ENCODE peak calls at places on chromosomes 12 and 14, in five cellular contexts. J, W, I, B and E are unnamed samples.
A peak's percentile ranks its signal among the peaks of the same experiment; 100 is the strongest.

GRCh38 chr12:21334771-21335325 is at the start of gene SLCO1A2:
- DNase-seq in I (no peak), B (no peak), J (no peak), W (no peak), E (no peak)

GRCh38 chr12:27573972-27574371 is 50.0 kb downstream of the PPFIBP1 start:
- DNase-seq in B (peak; percentile 99), I (peak; percentile 88), W (peak; percentile 98), J (no peak), E (peak; percentile 93)

GRCh38 chr12:26608706-26609105 is 224.3 kb downstream of the ITPR2 start:
- DNase-seq in I (no peak), J (no peak), B (no peak), W (no peak), E (no peak)

GRCh38 chr14:58899317-58899713 is 261.6 kb downstream of the DACT1 start:
- DNase-seq in I (peak; percentile 83), B (peak; percentile 74), J (no peak), W (peak; percentile 67), E (peak; percentile 87)

GRCh38 chr14:80275208-80275850 is 64.0 kb upstream of the DIO2 start:
- DNase-seq in W (peak; percentile 5), B (no peak), J (no peak), I (peak; percentile 14), E (peak; percentile 70)

GRCh38 chr12:93824514-93825500 is 147.6 kb downstream of the CRADD start:
- DNase-seq in B (no peak), W (peak; percentile 47), J (peak; percentile 50), I (no peak), E (no peak)

GRCh38 chr12:113766880-113767878 is 198.9 kb downstream of the RBM19 start:
- DNase-seq in W (peak; percentile 81), B (peak; percentile 91), I (peak; percentile 36), J (no peak), E (peak; percentile 73)

GRCh38 chr14:81275305-81275950 is 54.7 kb upstream of the GTF2A1 start:
- DNase-seq in I (no peak), J (no peak), W (no peak), B (no peak), E (no peak)

GRCh38 chr14:73616831-73617230 is 4.5 kb downstream of the ACOT6 start:
- DNase-seq in I (no peak), W (no peak), J (no peak), B (no peak), E (no peak)

GRCh38 chr14:34199585-34199984 is 248.7 kb upstream of the EGLN3 start:
- DNase-seq in B (no peak), I (peak; percentile 2), J (no peak), W (peak; percentile 71), E (peak; percentile 7)

GRCh38 chr12:62163368-62163767 is 96.8 kb upstream of the USP15 start:
- DNase-seq in J (no peak), B (no peak), W (no peak), I (no peak), E (no peak)

GRCh38 chr12:6187948-6188793 is 12.0 kb upstream of the CD9 start:
- DNase-seq in W (no peak), J (no peak), I (no peak), B (no peak), E (no peak)

GRCh38 chr12:19833775-19834501 is 394.6 kb downstream of the AEBP2 start:
- DNase-seq in W (peak; percentile 56), I (peak; percentile 32), J (no peak), B (peak; percentile 32), E (peak; percentile 70)

GRCh38 chr12:94025730-94026129 is 122.6 kb upstream of the PLXNC1 start:
- DNase-seq in I (no peak), W (no peak), J (no peak), B (no peak), E (no peak)

GRCh38 chr12:65372574-65372973 is 94.1 kb downstream of the MSRB3 start:
- DNase-seq in B (no peak), J (no peak), W (no peak), I (peak; percentile 35), E (no peak)

GRCh38 chr14:76412501-76412900 is 36.6 kb downstream of the ESRRB start:
- DNase-seq in I (no peak), W (no peak), J (no peak), B (no peak), E (no peak)

GRCh38 chr12:98653866-98654493 is 8.9 kb downstream of the APAF1 start:
- DNase-seq in I (peak; percentile 83), W (peak; percentile 68), J (no peak), B (peak; percentile 75), E (peak; percentile 81)

GRCh38 chr12:104490850-104491249 is 34.1 kb downstream of the CHST11 start:
- DNase-seq in W (no peak), I (no peak), J (no peak), B (no peak), E (no peak)

GRCh38 chr12:56768424-56768823 is 5.3 kb downstream of the HSD17B6 start:
- DNase-seq in I (no peak), W (no peak), J (no peak), B (peak; percentile 57), E (no peak)

GRCh38 chr12:128823216-128823915 is 392 bp downstream of the SLC15A4 start:
- DNase-seq in J (peak; percentile 50), W (no peak), I (no peak), B (peak; percentile 45), E (no peak)

GRCh38 chr12:76444408-76444984 is 96.3 kb upstream of the BBS10 start:
- DNase-seq in J (no peak), I (no peak), B (no peak), W (no peak), E (no peak)

GRCh38 chr14:75985618-75986438 is at the start of gene IFT43:
- DNase-seq in W (peak; percentile 78), J (peak; percentile 85), B (peak; percentile 72), I (peak; percentile 78), E (peak; percentile 81)

GRCh38 chr12:124730455-124730932 is 133.2 kb downstream of the SCARB1 start:
- DNase-seq in B (peak; percentile 68), J (no peak), W (peak; percentile 58), I (peak; percentile 94), E (peak; percentile 85)

GRCh38 chr14:53609009-53609408 is 347.6 kb downstream of the BMP4 start:
- DNase-seq in B (no peak), I (no peak), W (no peak), J (no peak), E (no peak)

GRCh38 chr12:21774358-21775129 is at the start of gene KCNJ8:
- DNase-seq in B (no peak), I (peak; percentile 41), J (peak; percentile 88), W (peak; percentile 64), E (peak; percentile 22)

GRCh38 chr12:19095869-19096480 is 33.6 kb upstream of the PLEKHA5 start:
- DNase-seq in B (peak; percentile 62), W (peak; percentile 44), J (no peak), I (peak; percentile 61), E (peak; percentile 48)

GRCh38 chr12:66176525-66176924 is 6.7 kb upstream of the TMBIM4 start:
- DNase-seq in W (no peak), B (no peak), I (no peak), J (no peak), E (peak; percentile 73)

GRCh38 chr14:106094654-106095189 is 568.3 kb downstream of the TMEM121 start:
- DNase-seq in J (peak; percentile 2), I (no peak), W (no peak), B (no peak), E (no peak)

GRCh38 chr14:83300454-83301064 is 1766.9 kb upstream of the SEL1L start:
- DNase-seq in I (peak; percentile 60), J (no peak), W (peak; percentile 40), B (peak; percentile 43), E (peak; percentile 60)

GRCh38 chr14:50839048-50839447 is 8.1 kb upstream of the NIN start:
- DNase-seq in B (peak; percentile 38), J (no peak), W (no peak), I (no peak), E (no peak)

GRCh38 chr14:98700748-98701147 is 571.2 kb downstream of the BCL11B start:
- DNase-seq in W (no peak), B (no peak), I (no peak), J (no peak), E (no peak)

DNA sequence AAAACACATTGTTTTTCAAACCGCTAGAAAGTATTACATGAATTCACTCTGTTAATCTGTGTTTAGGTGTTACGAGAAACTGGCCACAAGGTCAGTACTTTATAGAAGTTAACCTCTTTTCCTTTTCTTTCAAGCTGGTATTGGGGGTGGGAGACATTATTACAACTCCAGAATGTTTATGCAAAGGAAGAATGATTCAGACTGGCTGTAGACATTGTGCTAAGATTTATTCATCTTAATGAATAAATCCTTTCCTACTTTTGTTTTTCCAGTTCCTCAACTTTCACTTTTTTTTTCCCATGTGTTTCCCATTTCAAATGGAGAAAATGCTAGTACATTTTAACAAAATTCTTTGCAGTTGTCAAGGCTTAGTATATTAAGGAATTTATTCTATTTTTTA is 1.2 kb downstream of the OTOGL start:
- DNase-seq in B (peak; percentile 11), J (no peak), I (peak; percentile 64), W (peak; percentile 68), E (no peak)
- TF ChIP-seq CTCF in B (no peak), J (no peak), I (no peak), W (no peak), E (no peak)

GRCh38 chr12:12081836-12082497 is 11.2 kb downstream of the BCL2L14 start:
- DNase-seq in W (peak; percentile 55), J (no peak), I (peak; percentile 61), B (peak; percentile 52), E (peak; percentile 71)
- TF ChIP-seq CTCF in W (peak; percentile 29), J (no peak), I (no peak), B (peak; percentile 51), E (peak; percentile 37)

DNA sequence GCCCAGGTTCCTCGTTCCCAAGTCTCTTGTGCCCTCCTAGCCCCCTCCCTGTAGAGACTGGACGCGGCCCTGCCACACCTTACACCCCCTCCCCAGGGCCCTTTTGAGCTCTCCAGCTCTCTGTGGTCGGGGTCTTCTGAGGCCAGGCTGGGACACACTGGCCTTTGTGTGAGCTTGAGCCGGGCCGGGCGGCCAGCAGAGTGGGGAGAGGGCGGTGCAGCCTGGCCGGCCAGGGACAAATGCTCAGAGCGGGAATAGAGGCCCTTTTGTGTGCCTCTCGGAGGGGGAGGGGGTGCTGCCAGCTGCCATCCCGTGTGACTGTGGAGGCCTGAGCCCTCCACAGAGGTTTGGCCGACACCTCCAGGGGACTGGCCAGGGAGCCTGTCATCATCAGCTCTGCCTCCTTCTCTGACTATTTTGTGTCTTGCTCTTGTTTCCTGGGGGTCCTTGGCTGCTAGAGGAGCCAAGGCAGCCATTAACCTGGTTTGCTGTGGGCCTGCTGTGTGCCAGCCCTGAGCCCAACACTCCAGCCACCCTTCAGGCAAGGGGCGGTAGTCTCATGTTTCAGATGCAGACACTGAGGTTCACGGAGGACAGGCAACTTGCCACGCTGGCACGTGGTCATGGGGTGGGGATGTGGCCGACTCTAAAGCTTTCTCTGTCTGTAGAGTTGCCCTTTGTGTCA is 13.6 kb downstream of the FAM222A start:
- DNase-seq in I (no peak), B (no peak), J (no peak), W (no peak), E (no peak)
- TF ChIP-seq CTCF in I (no peak), B (no peak), J (no peak), W (no peak), E (no peak)

GRCh38 chr14:20143911-20144310 is 5.3 kb downstream of the OR4N5 start:
- DNase-seq in W (no peak), J (no peak), I (no peak), B (peak; percentile 14), E (no peak)
- TF ChIP-seq CTCF in W (no peak), J (no peak), I (no peak), B (peak; percentile 48), E (no peak)

GRCh38 chr12:109449845-109450532 is 27.1 kb downstream of the KCTD10 start:
- DNase-seq in I (no peak), B (no peak), W (no peak), J (no peak), E (no peak)
- TF ChIP-seq CTCF in I (no peak), B (no peak), W (peak; percentile 13), J (no peak), E (peak; percentile 18)

GRCh38 chr14:24313912-24314311 is 2.6 kb downstream of the LTB4R start:
- DNase-seq in J (no peak), I (no peak), W (no peak), B (no peak), E (no peak)
- TF ChIP-seq CTCF in J (no peak), I (no peak), W (no peak), B (no peak), E (no peak)